ENCODE peak calls at places on chromosomes 4 and X, in five cellular contexts. C, M, Y, F and X are unnamed samples.

GRCh38 chrX:46837543-46838481 is 969 bp downstream of the RP2 start:
- DNase-seq in C (no peak), M (no peak), Y (no peak), F (no peak), X (no peak)

GRCh38 chrX:13487731-13488505 is 81.5 kb upstream of the EGFL6 start:
- DNase-seq in C (peak), M (peak), Y (peak), F (peak), X (no peak)

GRCh38 chr4:82753725-82754410 is 44.7 kb downstream of the SCD5 start:
- DNase-seq in C (no peak), M (no peak), Y (no peak), F (no peak), X (no peak)

GRCh38 chrX:46912098-46912672 is at the start of gene JADE3:
- DNase-seq in C (no peak), M (no peak), Y (peak), F (peak), X (peak)

GRCh38 chr4:106502106-106502699 is 133.6 kb upstream of the GIMD1 start:
- DNase-seq in C (no peak), M (no peak), Y (peak), F (peak), X (peak)

GRCh38 chrX:38277802-38278201 is 49.5 kb downstream of the RPGR start:
- DNase-seq in C (no peak), M (no peak), Y (no peak), F (no peak), X (no peak)

GRCh38 chr4:165726831-165727230 is 146.2 kb upstream of the TLL1 start:
- DNase-seq in C (no peak), M (no peak), Y (no peak), F (no peak), X (no peak)

GRCh38 chr4:165537028-165537648 is 158.3 kb downstream of the CPE start:
- DNase-seq in C (no peak), M (no peak), Y (no peak), F (peak), X (no peak)

GRCh38 chr4:140131663-140132229 is 22.2 kb downstream of the MAML3 start:
- DNase-seq in C (no peak), M (no peak), Y (no peak), F (no peak), X (no peak)

GRCh38 chrX:47229427-47229826 is 3.4 kb upstream of the USP11 start:
- DNase-seq in C (no peak), M (no peak), Y (peak), F (no peak), X (no peak)

GRCh38 chrX:97539970-97540519 is 656.3 kb downstream of the RPA4 start:
- DNase-seq in C (no peak), M (no peak), Y (no peak), F (no peak), X (no peak)

GRCh38 chr4:151325320-151326246 is at the start of gene SH3D19:
- DNase-seq in C (no peak), M (peak), Y (peak), F (peak), X (peak)

GRCh38 chr4:16609170-16609758 is 289.2 kb downstream of the LDB2 start:
- DNase-seq in C (no peak), M (no peak), Y (no peak), F (no peak), X (no peak)

GRCh38 chrX:108699368-108699767 is 37.0 kb downstream of the IRS4 start:
- DNase-seq in C (no peak), M (no peak), Y (no peak), F (no peak), X (no peak)

GRCh38 chrX:2262679-2263055 is 238.1 kb downstream of the DHRSX start:
- DNase-seq in C (no peak), M (no peak), Y (no peak), F (no peak), X (peak)

GRCh38 chr4:3461515-3462291 is 1.4 kb upstream of the DOK7 start:
- DNase-seq in C (no peak), M (no peak), Y (peak), F (no peak), X (peak)

GRCh38 chr4:3291411-3291968 is 1.3 kb upstream of the RGS12 start:
- DNase-seq in C (no peak), M (no peak), Y (peak), F (no peak), X (no peak)

GRCh38 chr4:2264481-2265041 is 2.7 kb upstream of the MXD4 start:
- DNase-seq in C (no peak), M (no peak), Y (no peak), F (no peak), X (peak)